ENCODE peak calls at places on chromosomes 11 and 22, in five cellular contexts. T, C, Y, P and V are unnamed samples.

GRCh38 chr11:109747839-109748238 is 325.8 kb downstream of the C11orf87 start:
- DNase-seq in T (no peak), C (no peak), Y (no peak), P (no peak), V (no peak)

GRCh38 chr11:35418847-35419712 is at the start of gene SLC1A2:
- DNase-seq in T (peak; percentile 19), C (no peak), Y (no peak), P (peak; percentile 57), V (no peak)

GRCh38 chr11:8338138-8338537 is 74.5 kb upstream of the LMO1 start:
- DNase-seq in T (peak; percentile 12), C (peak; percentile 45), Y (no peak), P (peak; percentile 21), V (no peak)

GRCh38 chr11:96279018-96279417 is 64.0 kb downstream of the MAML2 start:
- DNase-seq in T (no peak), C (no peak), Y (no peak), P (no peak), V (no peak)

GRCh38 chr22:38204784-38205183 is 3.0 kb downstream of the MAFF start:
- DNase-seq in T (no peak), C (peak; percentile 83), Y (no peak), P (no peak), V (no peak)

GRCh38 chr11:17517186-17517585 is 27.0 kb downstream of the USH1C start:
- DNase-seq in T (no peak), C (no peak), Y (no peak), P (no peak), V (no peak)

GRCh38 chr11:86456075-86456939 is 81.6 kb downstream of the CCDC81 start:
- DNase-seq in T (peak; percentile 80), C (peak; percentile 86), Y (peak; percentile 65), P (peak; percentile 83), V (no peak)

GRCh38 chr11:63567044-63567840 is 4.1 kb upstream of the PLAAT2 start:
- DNase-seq in T (peak; percentile 88), C (peak; percentile 85), Y (no peak), P (no peak), V (no peak)

GRCh38 chr11:75174348-75174747 is 23.4 kb downstream of the SLCO2B1 start:
- DNase-seq in T (no peak), C (no peak), Y (no peak), P (no peak), V (no peak)

GRCh38 chr22:19770349-19771220 is 10.0 kb downstream of the TBX1 start:
- DNase-seq in T (no peak), C (no peak), Y (no peak), P (no peak), V (no peak)

GRCh38 chr11:31246451-31247165 is 122.9 kb downstream of the DCDC1 start:
- DNase-seq in T (peak; percentile 19), C (no peak), Y (no peak), P (peak; percentile 14), V (no peak)

GRCh38 chr22:41106122-41106968 is 14.0 kb downstream of the EP300 start:
- DNase-seq in T (peak; percentile 33), C (no peak), Y (no peak), P (no peak), V (no peak)

GRCh38 chr11:69170704-69171103 is 15.0 kb downstream of the SMIM38 start:
- DNase-seq in T (no peak), C (no peak), Y (no peak), P (no peak), V (no peak)

GRCh38 chr11:10556590-10556989 is 11.9 kb downstream of the LYVE1 start:
- DNase-seq in T (no peak), C (no peak), Y (peak; percentile 97), P (no peak), V (no peak)

GRCh38 chr11:125167292-125167953 is 2.9 kb downstream of the PKNOX2 start:
- DNase-seq in T (peak; percentile 25), C (no peak), Y (no peak), P (no peak), V (no peak)

GRCh38 chr11:93935826-93936225 is 85.3 kb upstream of the HEPHL1 start:
- DNase-seq in T (no peak), C (no peak), Y (no peak), P (peak; percentile 84), V (no peak)

GRCh38 chr11:73234403-73235181 is 16.5 kb downstream of the P2RY2 start:
- DNase-seq in T (no peak), C (no peak), Y (no peak), P (no peak), V (no peak)

GRCh38 chr11:86134580-86135318 is 65.9 kb upstream of the PICALM start:
- DNase-seq in T (no peak), C (no peak), Y (no peak), P (no peak), V (no peak)

GRCh38 chr22:45708145-45708544 is 36.5 kb downstream of the ATXN10 start:
- DNase-seq in T (no peak), C (no peak), Y (no peak), P (no peak), V (no peak)

GRCh38 chr22:50473855-50474671 is 772 bp downstream of the SBF1 start:
- DNase-seq in T (peak; percentile 67), C (peak; percentile 71), Y (no peak), P (no peak), V (no peak)